ENCODE peak calls at places on chromosomes 7 and 10, in four cellular contexts. P is KBM-7, X is T-helper 1 cell, U is progenitor cell of endocrine pancreas. N is an unnamed sample.

GRCh38 chr10:131041361-131041916 is 270.1 kb downstream of the TCERG1L start:
- DNase-seq in P (no peak), X (no peak), U (no peak), N (peak; percentile 28)

GRCh38 chr7:100865372-100865911 is 1.7 kb upstream of the TRIP6 start:
- DNase-seq in P (no peak), X (no peak), U (no peak), N (no peak)

GRCh38 chr7:44541-44896 is 147.9 kb upstream of the FAM20C start:
- DNase-seq in P (no peak), X (no peak), U (no peak), N (no peak)

GRCh38 chr10:73586583-73586984 is 4.6 kb downstream of the USP54 start:
- DNase-seq in P (peak; percentile 25), X (no peak), U (no peak), N (no peak)

GRCh38 chr7:134395604-134396003 is 63.3 kb downstream of the AKR1B1 start:
- DNase-seq in P (no peak), X (no peak), U (no peak), N (no peak)

GRCh38 chr7:77838929-77839491 is 40.4 kb downstream of the PHTF2 start:
- DNase-seq in P (no peak), X (no peak), U (no peak), N (no peak)

GRCh38 chr10:94077042-94077441 is 83.3 kb downstream of the PLCE1 start:
- DNase-seq in P (no peak), X (no peak), U (no peak), N (no peak)

GRCh38 chr7:156668130-156668741 is 27.7 kb downstream of the RNF32 start:
- DNase-seq in P (no peak), X (no peak), U (no peak), N (no peak)

GRCh38 chr10:88114368-88114767 is 250.9 kb downstream of the PTEN start:
- DNase-seq in P (peak; percentile 82), X (peak; percentile 21), U (no peak), N (peak; percentile 5)

GRCh38 chr10:72375173-72375572 is 20.5 kb upstream of the DNAJB12 start:
- DNase-seq in P (no peak), X (no peak), U (no peak), N (no peak)

GRCh38 chr7:6160191-6160623 is 112.2 kb downstream of the CYTH3 start:
- DNase-seq in P (peak; percentile 35), X (no peak), U (peak; percentile 37), N (no peak)

GRCh38 chr7:66306243-66306642 is 101.1 kb downstream of the TPST1 start:
- DNase-seq in P (no peak), X (no peak), U (no peak), N (no peak)

GRCh38 chr10:102542800-102543418 is 39.1 kb downstream of the SUFU start:
- DNase-seq in P (no peak), X (no peak), U (no peak), N (no peak)

GRCh38 chr7:71752171-71752935 is 620.4 kb downstream of the GALNT17 start:
- DNase-seq in P (peak; percentile 73), X (peak; percentile 16), U (peak; percentile 83), N (peak; percentile 15)

GRCh38 chr10:32373496-32373895 is 26.5 kb upstream of the EPC1 start:
- DNase-seq in P (no peak), X (no peak), U (no peak), N (no peak)

GRCh38 chr10:98321203-98321780 is 53.3 kb upstream of the LOXL4 start:
- DNase-seq in P (no peak), X (no peak), U (no peak), N (no peak)

GRCh38 chr10:124604214-124605000 is 139.8 kb downstream of the FAM53B start:
- DNase-seq in P (no peak), X (no peak), U (no peak), N (no peak)

GRCh38 chr7:123054357-123055133 is 59.0 kb upstream of the TAS2R16 start:
- DNase-seq in P (no peak), X (no peak), U (no peak), N (no peak)

GRCh38 chr10:22309180-22310000 is 6.8 kb upstream of the COMMD3 start:
- DNase-seq in P (no peak), X (no peak), U (no peak), N (no peak)

GRCh38 chr7:74063646-74064045 is 20.0 kb upstream of the LIMK1 start:
- DNase-seq in P (no peak), X (no peak), U (no peak), N (no peak)

GRCh38 chr10:1420663-1421362 is 316.5 kb downstream of the ADARB2 start:
- DNase-seq in P (peak; percentile 88), X (peak; percentile 55), U (peak; percentile 75), N (peak; percentile 89)

GRCh38 chr7:34869016-34869415 is 168.3 kb downstream of the DPY19L1 start:
- DNase-seq in P (no peak), X (no peak), U (no peak), N (no peak)

GRCh38 chr10:132281915-132282666 is 25.7 kb downstream of the STK32C start:
- DNase-seq in P (no peak), X (no peak), U (no peak), N (no peak)

GRCh38 chr10:114970515-114970914 is 32.5 kb downstream of the TRUB1 start:
- DNase-seq in P (no peak), X (peak; percentile 24), U (no peak), N (no peak)